ENCODE peak calls at places on chromosomes 1 and 21, in five cellular contexts. I is brain microvascular endothelial cell, U is coronary artery, Z is AG09309, E is heart right ventricle. B is an unnamed sample.

GRCh38 chr1:92989253-92989652 is 28.0 kb upstream of the DIPK1A start:
- DNase-seq in Z (no peak), I (no peak), U (no peak), E (no peak), B (no peak)

GRCh38 chr1:200306954-200307754 is 102.7 kb downstream of the ZNF281 start:
- DNase-seq in U (no peak), E (peak), I (peak), Z (no peak), B (no peak)

GRCh38 chr21:40067751-40068150 is 200.5 kb downstream of the PCP4 start:
- DNase-seq in Z (no peak), I (no peak), U (no peak), E (no peak), B (no peak)

GRCh38 chr1:159953866-159954515 is at the start of gene SLAMF9:
- DNase-seq in E (no peak), I (peak), Z (no peak), U (peak), B (peak)

GRCh38 chr1:41436281-41437010 is 48.0 kb downstream of the EDN2 start:
- DNase-seq in E (no peak), Z (no peak), I (no peak), U (no peak), B (no peak)

GRCh38 chr1:27388337-27389005 is 4.0 kb upstream of the GPR3 start:
- DNase-seq in U (no peak), Z (no peak), I (no peak), E (peak), B (no peak)

GRCh38 chr1:172905452-172905851 is 145.3 kb downstream of the TNFSF18 start:
- DNase-seq in E (no peak), Z (no peak), I (no peak), U (no peak), B (no peak)

GRCh38 chr1:19758227-19758830 is 41.4 kb downstream of the TMCO4 start:
- DNase-seq in I (peak), E (no peak), Z (peak), U (no peak), B (peak)

GRCh38 chr1:230251644-230252191 is 174.4 kb downstream of the PGBD5 start:
- DNase-seq in I (no peak), U (no peak), E (no peak), Z (no peak), B (no peak)

GRCh38 chr21:26909972-26910371 is 56.9 kb downstream of the ADAMTS5 start:
- DNase-seq in I (peak), Z (no peak), E (peak), U (no peak), B (no peak)

GRCh38 chr1:28056129-28056925 is 32.1 kb downstream of the EYA3 start:
- DNase-seq in I (no peak), Z (no peak), E (no peak), U (no peak), B (no peak)

GRCh38 chr1:42815938-42816599 is 853 bp upstream of the ERMAP start:
- DNase-seq in I (peak), Z (no peak), E (no peak), U (no peak), B (no peak)

GRCh38 chr1:84936116-84936810 is 43.3 kb upstream of the LPAR3 start:
- DNase-seq in I (peak), U (no peak), E (peak), Z (peak), B (no peak)

GRCh38 chr1:182699673-182700350 is 15.4 kb upstream of the RGS8 start:
- DNase-seq in U (no peak), E (peak), I (no peak), Z (no peak), B (no peak)

GRCh38 chr1:103529746-103530145 is 4.2 kb downstream of the RNPC3 start:
- DNase-seq in Z (no peak), I (peak), U (no peak), E (no peak), B (no peak)

GRCh38 chr1:54810144-54810942 is 9.2 kb upstream of the TTC22 start:
- DNase-seq in E (peak), Z (no peak), I (peak), U (peak), B (no peak)

GRCh38 chr1:236768601-236769000 is 26.5 kb upstream of the MTR start:
- DNase-seq in U (no peak), I (no peak), E (no peak), Z (no peak), B (no peak)

GRCh38 chr1:67945733-67946374 is 104.6 kb downstream of the DIRAS3 start:
- DNase-seq in I (no peak), E (peak), U (no peak), Z (no peak), B (no peak)

GRCh38 chr1:18166341-18166740 is 58.7 kb downstream of the IGSF21 start:
- DNase-seq in U (no peak), Z (no peak), E (no peak), I (no peak), B (no peak)

GRCh38 chr1:65527211-65527610 is 106.7 kb downstream of the LEPR start:
- DNase-seq in U (no peak), E (no peak), Z (peak), I (no peak), B (no peak)

GRCh38 chr1:98516306-98516705 is 145.2 kb upstream of the SNX7 start:
- DNase-seq in Z (no peak), U (no peak), I (no peak), E (no peak), B (no peak)

GRCh38 chr1:50978144-50978851 is 8.3 kb downstream of the CDKN2C start:
- DNase-seq in E (peak), Z (no peak), I (no peak), U (peak), B (no peak)

GRCh38 chr1:109446236-109446635 is 20.0 kb upstream of the PSMA5 start:
- DNase-seq in E (no peak), U (no peak), I (no peak), Z (peak), B (no peak)

GRCh38 chr1:233440952-233441401 is 113.5 kb downstream of the MAP3K21 start:
- DNase-seq in E (peak), I (peak), U (no peak), Z (peak), B (peak)

GRCh38 chr1:50929376-50929958 is 30.6 kb downstream of the FAF1 start:
- DNase-seq in E (no peak), Z (peak), I (no peak), U (no peak), B (peak)

GRCh38 chr21:39612233-39613028 is at the start of gene B3GALT5:
- DNase-seq in I (no peak), Z (no peak), E (no peak), U (no peak), B (no peak)

GRCh38 chr21:45769896-45770295 is 126.4 kb downstream of the PCBP3 start:
- DNase-seq in E (no peak), Z (no peak), I (no peak), U (no peak), B (no peak)

GRCh38 chr1:65109515-65109914 is 38.5 kb upstream of the AK4 start:
- DNase-seq in E (no peak), U (no peak), Z (no peak), I (no peak), B (no peak)

GRCh38 chr1:195934839-195935557 is 673.2 kb downstream of the KCNT2 start:
- DNase-seq in U (no peak), Z (no peak), I (no peak), E (no peak), B (no peak)

DNA sequence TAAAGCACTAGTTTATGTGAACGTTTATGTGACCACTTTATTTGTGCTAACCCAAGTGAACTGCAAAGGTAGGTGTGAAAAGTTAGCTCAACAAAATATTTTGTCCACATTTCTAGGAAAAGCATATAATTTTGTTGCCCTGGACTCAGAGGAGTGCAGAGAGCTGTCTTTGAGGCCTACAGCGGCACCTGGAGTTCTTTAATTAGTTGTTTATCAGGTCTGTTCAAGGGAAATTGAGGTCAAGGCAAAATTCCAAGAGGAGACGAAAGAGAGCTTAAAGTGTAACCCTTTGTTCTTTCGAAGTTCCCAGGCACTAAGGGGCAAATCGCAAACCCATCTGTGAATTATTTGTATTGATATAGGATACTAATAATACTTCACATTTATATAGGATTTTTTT is 1.4 kb downstream of the GIPC2 start:
- DNase-seq in Z (no peak), U (no peak), E (peak), I (no peak), B (no peak)
- H3K4me3 ChIP-seq in Z (no peak), U (peak), E (peak), I (no peak), B (no peak)

DNA sequence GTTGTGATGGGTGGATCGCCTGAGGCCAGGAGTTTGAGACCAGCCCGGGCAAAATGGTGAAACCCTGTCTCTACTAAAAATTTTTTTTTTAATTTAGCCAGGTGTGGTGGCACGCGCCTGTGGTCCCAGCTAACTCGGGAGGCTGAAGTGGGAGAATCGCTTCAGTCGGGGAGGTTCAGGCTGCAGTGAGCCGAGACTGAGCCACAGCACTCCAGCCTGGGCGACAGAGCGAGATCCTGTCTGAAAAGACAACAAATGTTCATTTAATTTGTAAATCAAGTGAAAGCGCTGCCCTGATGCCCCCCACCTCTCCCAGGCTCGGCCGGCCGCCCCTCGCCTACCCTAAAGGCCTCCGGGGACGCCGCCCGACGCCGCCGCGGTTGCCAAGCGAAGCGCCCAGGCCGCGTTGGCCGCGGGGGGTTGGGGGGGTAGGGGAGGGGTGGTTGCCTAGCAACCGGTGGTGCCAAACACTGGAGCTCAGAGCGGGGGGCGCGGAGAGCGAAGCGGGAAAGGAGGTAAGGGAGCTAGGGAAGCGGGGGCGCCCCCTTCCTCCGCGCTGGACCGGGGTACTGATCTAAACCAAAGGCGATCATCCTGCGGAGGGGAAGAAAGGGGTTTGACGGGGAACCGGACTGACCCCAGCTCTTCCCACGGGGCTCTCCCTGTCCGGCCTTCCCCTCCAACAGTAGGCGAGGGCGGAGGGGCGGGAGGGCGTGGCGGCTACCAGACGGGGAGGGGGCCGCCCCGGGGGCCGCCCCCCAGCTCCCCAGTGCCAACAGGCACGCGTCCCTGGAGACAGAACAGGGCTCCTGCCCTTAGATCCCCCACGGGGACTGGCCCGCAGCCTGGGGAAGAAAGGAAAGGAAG is at the start of gene TEKT2:
- DNase-seq in E (no peak), Z (no peak), I (peak), U (no peak), B (no peak)
- H3K4me3 ChIP-seq in E (peak), Z (peak), I (peak), U (peak), B (peak)

GRCh38 chr1:147892731-147893214 is 9.8 kb upstream of the GJA8 start:
- DNase-seq in Z (peak), I (peak), E (peak), U (no peak), B (peak)
- H3K4me3 ChIP-seq in Z (no peak), I (no peak), E (no peak), U (no peak), B (no peak)

GRCh38 chr1:217274927-217275616 is 355.8 kb downstream of the GPATCH2 start:
- DNase-seq in I (peak), E (no peak), Z (no peak), U (no peak), B (peak)
- H3K4me3 ChIP-seq in I (no peak), E (no peak), Z (no peak), U (no peak), B (peak)

DNA sequence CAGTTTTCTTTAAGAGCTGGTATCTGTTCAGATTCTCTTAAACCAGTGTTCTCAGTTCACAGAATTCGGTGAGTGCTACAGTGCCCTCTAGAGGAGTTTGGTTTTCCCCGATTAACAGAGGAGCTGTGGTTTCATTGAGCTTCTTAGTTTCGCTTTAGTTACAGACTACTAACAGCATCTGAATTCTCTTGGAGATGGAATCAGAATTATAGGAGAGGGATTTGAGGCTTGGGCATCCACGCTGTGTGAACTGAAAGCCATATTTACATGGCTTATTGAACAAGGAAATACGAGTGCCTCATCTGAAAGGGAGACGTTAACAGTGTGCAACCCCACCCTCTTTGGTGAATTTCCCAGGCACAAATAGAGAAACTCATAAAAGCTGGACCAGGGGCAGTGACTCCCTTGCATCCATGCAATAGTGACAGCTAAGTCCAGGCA is 202.0 kb downstream of the USH2A start:
- DNase-seq in I (peak), U (no peak), E (peak), Z (peak), B (peak)
- H3K4me3 ChIP-seq in I (peak), U (peak), E (peak), Z (peak), B (peak)

DNA sequence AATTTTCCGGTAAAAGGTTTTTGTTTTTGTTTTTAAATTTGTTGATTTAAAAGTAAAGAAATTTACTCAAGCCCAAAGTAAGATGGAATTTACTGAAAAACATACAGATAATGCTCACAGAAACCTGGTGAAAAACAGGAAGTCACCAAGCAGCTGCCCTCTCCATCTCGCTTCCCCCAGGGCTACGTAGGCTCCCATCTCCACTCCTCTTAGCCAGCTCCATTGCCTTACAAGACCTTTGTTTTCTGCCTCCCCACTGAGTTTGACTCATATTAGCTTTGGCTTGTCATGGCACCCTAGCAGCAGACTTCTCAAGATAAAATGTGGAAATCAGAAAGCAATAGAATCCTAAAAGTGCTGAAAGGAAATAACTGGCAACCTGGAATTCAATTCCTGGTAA is 57.9 kb downstream of the PHTF1 start:
- DNase-seq in I (peak), Z (no peak), E (no peak), U (no peak), B (no peak)
- H3K4me3 ChIP-seq in I (no peak), Z (no peak), E (no peak), U (no peak), B (no peak)

DNA sequence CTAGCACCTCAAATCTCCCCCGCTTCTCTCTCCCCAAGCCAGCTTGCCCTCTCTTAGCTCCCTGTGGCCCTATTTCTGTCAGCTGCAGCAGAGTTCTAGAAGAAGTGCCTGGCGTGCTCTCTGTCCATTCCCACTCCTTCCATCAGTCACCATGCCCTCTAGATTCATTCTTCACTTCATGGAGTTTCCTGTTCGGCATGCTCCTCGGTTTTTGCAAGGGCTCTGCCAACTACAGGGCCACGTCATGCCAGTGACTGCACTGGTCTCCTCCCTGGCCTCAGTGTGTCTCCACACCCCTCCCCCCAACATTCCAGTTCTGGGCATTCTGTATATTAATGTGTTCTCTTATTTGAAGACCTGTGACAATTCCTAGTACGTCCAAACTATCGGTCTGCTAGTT is 113.9 kb downstream of the SLC45A1 start:
- DNase-seq in U (no peak), E (no peak), Z (no peak), I (no peak), B (no peak)
- H3K4me3 ChIP-seq in U (no peak), E (no peak), Z (no peak), I (no peak), B (no peak)

GRCh38 chr1:224205438-224205840 is 22.4 kb downstream of the DEGS1 start:
- DNase-seq in Z (peak), I (peak), U (no peak), E (no peak), B (peak)
- H3K4me3 ChIP-seq in Z (no peak), I (peak), U (peak), E (no peak), B (peak)

GRCh38 chr1:16151200-16151708 is 4.6 kb downstream of the EPHA2 start:
- DNase-seq in U (no peak), E (peak), Z (no peak), I (no peak), B (no peak)

GRCh38 chr1:16153110-16153998 is 2.5 kb downstream of the EPHA2 start:
- DNase-seq in Z (no peak), E (no peak), U (no peak), I (no peak), B (no peak)

GRCh38 chr1:16152521-16153087 is 3.3 kb downstream of the EPHA2 start:
- DNase-seq in U (no peak), I (no peak), E (peak), Z (no peak), B (no peak)

GRCh38 chr1:16150508-16150907 is 5.4 kb downstream of the EPHA2 start:
- DNase-seq in I (no peak), U (no peak), E (no peak), Z (no peak), B (no peak)

GRCh38 chr1:16151985-16152384 is 3.9 kb downstream of the EPHA2 start:
- DNase-seq in E (no peak), Z (no peak), U (no peak), I (no peak), B (no peak)
- H3K4me3 ChIP-seq in E (peak), Z (no peak), U (peak), I (peak), B (no peak)

DNA sequence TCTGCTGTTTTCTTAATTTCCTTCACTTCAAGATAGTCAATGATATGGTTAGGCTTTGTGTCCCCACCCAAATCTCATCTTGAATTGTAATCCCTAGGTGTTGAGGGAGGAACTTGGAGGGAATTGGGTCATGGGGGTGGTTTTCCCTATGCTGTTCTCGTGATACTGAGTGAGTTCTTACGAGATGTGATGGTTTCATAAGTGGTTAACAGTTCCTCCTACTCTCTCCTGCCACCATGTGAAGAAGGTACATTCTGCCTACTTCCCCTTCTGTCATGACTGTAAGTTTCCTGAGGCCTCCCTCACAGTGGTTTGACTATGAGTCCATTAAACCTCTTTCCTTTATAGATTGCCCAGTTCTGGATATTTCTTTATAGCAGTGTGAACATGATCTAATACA is 74.0 kb upstream of the SAMSN1 start:
- DNase-seq in I (no peak), E (no peak), U (no peak), Z (no peak), B (no peak)
- H3K4me3 ChIP-seq in I (no peak), E (no peak), U (no peak), Z (no peak), B (no peak)